ENCODE peak calls at places on chromosomes 6 and 20, in nine cellular contexts. P is uterus, H is RWPE2, M is hepatocyte, Q is psoas muscle, J is lung, X is stomach, Z is neural progenitor cell, E is astrocyte. N is an unnamed sample.

GRCh38 chr6:79671605-79672266 is 40.6 kb downstream of the SH3BGRL2 start:
- DNase-seq in P (peak; percentile 50), H (peak; percentile 64), J (peak; percentile 79), Q (peak; percentile 20), X (peak; percentile 82), E (peak; percentile 47), M (peak; percentile 59), Z (no peak), N (no peak)

GRCh38 chr6:37454420-37455125 is 21.6 kb downstream of the CMTR1 start:
- DNase-seq in P (no peak), X (no peak), Z (no peak), J (no peak), E (no peak), M (no peak), Q (no peak), H (no peak), N (no peak)

GRCh38 chr6:8157839-8158238 is 55.5 kb upstream of the EEF1E1 start:
- DNase-seq in H (no peak), Z (no peak), E (no peak), Q (no peak), X (no peak), J (no peak), M (peak; percentile 32), P (no peak), N (no peak)

GRCh38 chr6:108676555-108676954 is 115.8 kb downstream of the FOXO3 start:
- DNase-seq in Z (no peak), E (no peak), J (no peak), H (no peak), M (no peak), Q (no peak), X (no peak), P (no peak), N (no peak)

GRCh38 chr6:6006428-6007310 is at the start of gene NRN1:
- DNase-seq in E (no peak), P (no peak), Q (no peak), Z (peak; percentile 52), M (no peak), H (no peak), J (no peak), X (no peak), N (no peak)

GRCh38 chr20:21391495-21392298 is 5.6 kb downstream of the NKX2-4 start:
- DNase-seq in P (no peak), H (no peak), X (no peak), J (no peak), E (no peak), M (peak; percentile 12), Q (no peak), Z (peak; percentile 77), N (no peak)

GRCh38 chr20:35093245-35093884 is 758 bp upstream of the TRPC4AP start:
- DNase-seq in M (peak; percentile 15), J (no peak), P (no peak), H (no peak), E (peak; percentile 72), Z (no peak), X (no peak), Q (no peak), N (no peak)

GRCh38 chr6:106300944-106301343 is 24.6 kb downstream of the ATG5 start:
- DNase-seq in Q (no peak), X (no peak), M (peak; percentile 43), P (no peak), Z (peak; percentile 11), J (no peak), H (no peak), E (peak; percentile 44), N (no peak)

GRCh38 chr20:62284448-62284847 is 18.3 kb upstream of the ADRM1 start:
- DNase-seq in H (no peak), X (no peak), Z (no peak), Q (no peak), E (no peak), P (no peak), M (no peak), J (no peak), N (no peak)

GRCh38 chr20:62282877-62283503 is 19.8 kb upstream of the ADRM1 start:
- DNase-seq in E (no peak), H (no peak), X (no peak), Q (peak; percentile 78), P (no peak), J (no peak), M (no peak), Z (no peak), N (no peak)

GRCh38 chr20:62280303-62280702 is 22.5 kb upstream of the ADRM1 start:
- DNase-seq in E (no peak), M (no peak), Q (no peak), P (no peak), X (no peak), H (no peak), Z (no peak), J (no peak), N (no peak)

GRCh38 chr20:62282103-62282502 is 20.7 kb upstream of the ADRM1 start:
- DNase-seq in J (no peak), H (no peak), P (no peak), X (no peak), Z (no peak), E (no peak), M (no peak), Q (no peak), N (no peak)

DNA sequence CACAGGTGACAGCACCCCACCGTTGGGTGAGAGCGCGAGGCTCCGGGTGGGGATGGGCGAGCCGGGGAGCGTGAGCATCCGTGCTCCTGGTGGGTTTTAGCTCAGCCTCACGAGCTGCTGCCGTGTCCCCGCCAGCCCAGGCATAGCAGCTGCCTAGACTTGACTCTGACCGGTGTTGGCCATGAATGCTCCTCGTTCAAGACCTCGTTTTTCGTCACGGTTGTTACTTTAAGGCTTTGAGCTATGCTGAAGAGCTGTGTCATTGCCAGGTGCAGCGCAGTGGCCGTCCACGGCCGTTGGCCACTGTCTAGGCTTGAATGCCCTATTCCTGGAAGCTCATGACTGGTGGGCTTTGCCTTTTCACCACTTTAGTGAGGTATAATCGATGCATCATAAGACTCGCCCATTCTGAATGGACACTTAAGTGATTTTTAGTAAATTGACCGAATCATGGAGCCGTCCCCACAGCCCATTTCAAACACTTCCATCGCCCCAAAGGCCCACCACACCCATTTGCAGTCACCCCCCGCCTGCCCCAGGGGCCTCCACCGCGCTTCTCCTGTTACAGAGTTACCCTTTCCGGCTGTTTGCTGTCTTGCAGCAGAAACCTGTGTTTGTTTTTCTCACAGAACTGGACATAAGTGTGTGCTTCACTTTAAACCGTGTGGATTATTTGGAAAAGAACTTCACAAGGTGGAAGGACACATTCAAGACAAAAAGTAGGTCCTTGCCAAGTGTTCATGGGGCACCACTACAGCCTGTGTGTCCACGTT is 21.4 kb upstream of the ADRM1 start:
- DNase-seq in M (no peak), H (no peak), J (no peak), Z (no peak), X (no peak), E (no peak), P (no peak), Q (no peak), N (no peak)
- H3K36me3 ChIP-seq in M (no peaks in the 10 kb centered on the region), H (peaks cover 82% of the 10 kb centered on the region), J (peaks cover 4% of the 10 kb centered on the region), Z (no peaks in the 10 kb centered on the region), X (peaks cover 79% of the 10 kb centered on the region), E (peaks cover 16% of the 10 kb centered on the region), P (no peaks in the 10 kb centered on the region), Q (peaks cover 2% of the 10 kb centered on the region), N (peaks cover 54% of the 10 kb centered on the region)

GRCh38 chr6:21666200-21666671 is 72.7 kb downstream of the SOX4 start:
- DNase-seq in H (no peak), Z (peak; percentile 91), X (no peak), E (no peak), Q (peak; percentile 20), J (no peak), M (peak; percentile 32), P (peak; percentile 59), N (no peak)

GRCh38 chr6:21666788-21667681 is 73.5 kb downstream of the SOX4 start:
- DNase-seq in J (no peak), E (peak; percentile 37), M (peak; percentile 15), Q (no peak), H (no peak), P (peak; percentile 46), Z (peak; percentile 87), X (no peak), N (no peak)

GRCh38 chr6:21665101-21665435 is 71.5 kb downstream of the SOX4 start:
- DNase-seq in Z (no peak), M (no peak), Q (no peak), J (no peak), H (no peak), P (peak; percentile 28), E (no peak), X (no peak), N (no peak)

GRCh38 chr6:21665436-21666199 is 72.1 kb downstream of the SOX4 start:
- DNase-seq in E (no peak), M (peak; percentile 7), P (peak; percentile 28), X (no peak), J (no peak), H (no peak), Q (no peak), Z (peak; percentile 80), N (no peak)

GRCh38 chr6:21664263-21665081 is 70.9 kb downstream of the SOX4 start:
- DNase-seq in P (peak; percentile 69), Q (peak; percentile 36), E (peak; percentile 27), X (no peak), Z (peak; percentile 79), H (no peak), M (peak; percentile 58), J (no peak), N (no peak)
- H3K27ac ChIP-seq in P (peak overlapping the region; percentile 92), Q (no peak overlapping the region), E (no peak overlapping the region), X (peak overlapping the region; percentile 69), Z (no peak overlapping the region), H (no peak overlapping the region), M (peak overlapping the region; percentile 19), J (peak overlapping the region; percentile 46), N (no peak overlapping the region)

GRCh38 chr6:134544737-134545136 is 226.8 kb upstream of the SGK1 start:
- DNase-seq in P (no peak), Q (no peak), M (no peak), X (no peak), E (no peak), Z (no peak), J (no peak), H (no peak), N (no peak)
- H3K4me3 ChIP-seq in P (no peak overlapping the region), Q (no peak overlapping the region), M (no peak overlapping the region), X (no peak overlapping the region), E (no peak overlapping the region), Z (no peak overlapping the region), J (no peak overlapping the region), H (no peak overlapping the region), N (no peak overlapping the region)

GRCh38 chr20:41087777-41088176 is 49.6 kb upstream of the PLCG1 start:
- DNase-seq in E (no peak), X (no peak), Z (no peak), H (no peak), J (no peak), P (no peak), Q (no peak), M (no peak), N (no peak)

GRCh38 chr20:41089555-41089954 is 47.8 kb upstream of the PLCG1 start:
- DNase-seq in P (no peak), Z (no peak), M (no peak), E (no peak), J (no peak), H (no peak), Q (no peak), X (no peak), N (no peak)

GRCh38 chr20:41095110-41095969 is 42.0 kb upstream of the PLCG1 start:
- DNase-seq in Z (peak; percentile 72), H (no peak), P (peak; percentile 67), M (peak; percentile 77), J (peak; percentile 48), X (peak; percentile 62), Q (peak; percentile 52), E (peak; percentile 19), N (peak; percentile 78)

GRCh38 chr20:41094656-41095055 is 42.7 kb upstream of the PLCG1 start:
- DNase-seq in Q (no peak), E (peak; percentile 19), Z (no peak), P (no peak), H (no peak), X (no peak), J (no peak), M (no peak), N (no peak)

DNA sequence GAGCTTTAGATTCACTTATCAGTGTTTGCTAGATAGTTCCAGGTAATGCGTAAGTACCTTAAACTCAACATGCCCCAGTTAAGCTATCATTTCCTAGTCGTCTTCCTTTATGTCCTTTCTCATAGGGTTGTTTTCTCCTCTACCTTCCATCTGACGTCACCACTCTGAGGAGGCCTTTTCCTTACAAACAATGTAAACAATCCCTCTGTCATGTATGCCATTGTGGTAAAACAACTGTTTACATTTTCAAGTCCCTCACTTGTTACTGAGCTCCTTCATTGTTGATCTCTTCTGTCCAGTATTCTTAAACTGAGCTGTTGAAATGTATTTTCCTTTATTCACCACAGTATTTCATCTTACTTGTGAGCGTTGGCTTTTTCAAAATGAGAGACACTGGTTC is 45.4 kb upstream of the PLCG1 start:
- DNase-seq in X (no peak), M (no peak), Q (no peak), Z (no peak), H (no peak), J (no peak), E (no peak), P (no peak), N (no peak)
- H3K36me3 ChIP-seq in X (peaks cover 37% of the 10 kb centered on the region), M (no peaks in the 10 kb centered on the region), Q (peaks cover 15% of the 10 kb centered on the region), Z (peaks cover 28% of the 10 kb centered on the region), H (peaks cover 100% of the 10 kb centered on the region), J (peaks cover 43% of the 10 kb centered on the region), E (peaks cover 41% of the 10 kb centered on the region), P (no peaks in the 10 kb centered on the region), N (peaks cover 49% of the 10 kb centered on the region)

N was measured in right atrium auricular region.